ENCODE peak calls at places on chromosomes 6 and 20, in five cellular contexts. F, V, J, M and U are unnamed samples.

GRCh38 chr20:31643522-31643921 is 5.8 kb downstream of the COX4I2 start:
- DNase-seq in M (no peak), F (no peak), J (no peak), V (no peak), U (no peak)

GRCh38 chr6:72783035-72783434 is 161.2 kb downstream of the KCNQ5 start:
- DNase-seq in J (no peak), F (no peak), V (no peak), M (no peak), U (peak; percentile 21)

GRCh38 chr20:59495166-59495565 is 109.2 kb upstream of the PHACTR3 start:
- DNase-seq in F (no peak), J (no peak), M (no peak), V (no peak), U (no peak)

GRCh38 chr6:116387374-116387773 is 16.6 kb downstream of the DSE start:
- DNase-seq in M (no peak), F (peak; percentile 80), J (no peak), V (peak; percentile 25), U (peak; percentile 80)

GRCh38 chr20:5696011-5696559 is 54.1 kb upstream of the SHLD1 start:
- DNase-seq in V (no peak), M (no peak), J (no peak), F (peak; percentile 93), U (peak; percentile 73)

GRCh38 chr6:35449287-35449881 is 2.8 kb upstream of the FANCE start:
- DNase-seq in F (peak; percentile 91), M (peak; percentile 93), J (peak; percentile 85), V (peak; percentile 82), U (peak; percentile 88)

GRCh38 chr20:34637245-34638185 is 39.4 kb downstream of the PIGU start:
- DNase-seq in M (no peak), J (no peak), F (peak; percentile 39), V (no peak), U (peak; percentile 95)

GRCh38 chr6:155444120-155444917 is 11.3 kb downstream of the NOX3 start:
- DNase-seq in F (peak; percentile 66), M (no peak), V (no peak), J (no peak), U (no peak)

GRCh38 chr6:30688569-30688968 is 2.1 kb upstream of the PPP1R18 start:
- DNase-seq in F (no peak), J (no peak), M (no peak), V (no peak), U (no peak)

GRCh38 chr6:113636357-113636824 is 220.8 kb upstream of the MARCKS start:
- DNase-seq in V (no peak), M (no peak), J (no peak), F (no peak), U (peak; percentile 64)

DNA sequence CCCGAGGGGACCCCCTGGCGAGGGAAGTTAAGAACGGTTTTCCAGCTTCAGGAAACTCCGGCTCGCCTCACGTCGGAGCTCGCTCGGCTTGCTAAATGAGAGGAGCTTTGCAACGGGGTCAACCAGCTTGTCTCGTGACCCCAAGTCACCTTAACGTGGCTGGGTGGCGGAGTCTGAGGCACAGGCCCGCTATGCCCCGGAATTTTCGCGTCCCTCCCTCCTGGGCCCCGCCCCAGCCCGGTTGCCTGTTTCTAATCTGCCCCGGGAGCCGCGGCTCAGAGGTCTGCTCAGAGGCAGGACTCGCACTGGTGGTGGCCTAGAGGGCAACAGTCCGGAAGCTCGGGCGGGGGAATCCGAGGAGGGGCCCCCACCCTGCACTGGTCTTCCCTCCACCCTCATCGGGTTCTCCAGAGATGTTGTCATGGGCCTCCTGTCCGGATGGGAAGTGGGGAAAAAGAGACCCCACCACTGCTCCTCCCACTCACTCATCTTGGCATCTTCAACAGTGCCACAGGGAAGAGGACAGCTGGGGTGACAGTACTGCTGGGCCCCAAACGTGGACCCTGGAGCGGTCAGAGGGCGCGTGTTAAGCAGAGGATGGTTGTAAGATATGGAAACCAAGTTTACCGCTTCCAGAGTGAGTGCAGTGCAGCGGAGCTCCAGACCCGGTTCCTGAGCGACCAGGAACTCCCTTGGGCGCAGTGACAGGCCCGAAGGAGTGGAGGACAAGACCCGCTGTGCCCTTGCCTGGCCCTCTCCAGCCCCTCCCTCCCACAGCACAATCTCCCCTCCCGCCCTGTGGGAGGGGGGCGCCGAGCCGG is 3.4 kb downstream of the NR2E1 start:
- DNase-seq in F (no peak), M (peak; percentile 78), J (peak; percentile 73), V (no peak), U (peak; percentile 35)
- TF ChIP-seq EZH2 in F (no peak), M (peak; percentile 90), J (peak; percentile 58), V (no peak), U (peak; percentile 42)

GRCh38 chr20:47710665-47711045 is 74.6 kb downstream of the SULF2 start:
- DNase-seq in M (no peak), V (no peak), J (no peak), F (no peak), U (no peak)
- H3F3A ChIP-seq in M (no peaks in the 10 kb centered on the region), V (no peaks in the 10 kb centered on the region), J (no peaks in the 10 kb centered on the region), F (no peaks in the 10 kb centered on the region), U (no peaks in the 10 kb centered on the region)

DNA sequence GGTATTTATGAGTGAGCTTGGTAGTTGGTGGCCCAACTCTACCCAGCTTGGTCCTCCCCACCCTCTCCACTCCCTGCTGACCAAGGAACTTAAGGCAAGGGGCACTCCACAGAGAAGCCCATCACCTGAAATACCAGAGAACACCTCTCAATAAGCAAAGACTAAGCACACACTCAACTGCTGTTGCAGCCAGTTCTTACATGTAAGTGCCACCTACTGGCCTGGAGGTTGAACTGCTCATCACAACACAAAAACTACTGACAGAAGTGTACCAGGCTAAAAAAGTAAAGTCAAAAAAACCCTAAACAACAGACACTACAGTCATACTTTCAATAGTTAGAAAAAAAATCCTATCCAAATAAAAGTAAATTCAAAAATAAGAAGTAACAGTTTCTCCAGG is 146.2 kb downstream of the FAM83B start:
- DNase-seq in F (no peak), J (peak; percentile 14), M (peak; percentile 68), V (peak; percentile 61), U (peak; percentile 14)
- TF ChIP-seq EZH2phosphoT487 in F (no peak), J (no peak), M (no peak), V (no peak), U (no peak)

GRCh38 chr6:24448396-24448795 is 41.0 kb downstream of the GPLD1 start:
- DNase-seq in F (no peak), J (no peak), V (no peak), M (no peak), U (no peak)

GRCh38 chr6:24454452-24454851 is 34.9 kb downstream of the GPLD1 start:
- DNase-seq in M (no peak), V (no peak), J (no peak), F (no peak), U (no peak)

GRCh38 chr6:24448828-24449525 is 40.4 kb downstream of the GPLD1 start:
- DNase-seq in F (no peak), M (no peak), J (no peak), V (no peak), U (no peak)

GRCh38 chr6:24453921-24454320 is 35.5 kb downstream of the GPLD1 start:
- DNase-seq in V (no peak), F (no peak), J (no peak), M (no peak), U (no peak)

GRCh38 chr6:24451581-24452041 is 37.8 kb downstream of the GPLD1 start:
- DNase-seq in J (no peak), M (no peak), F (no peak), V (no peak), U (no peak)
- TF ChIP-seq EZH2 in J (no peak), M (no peak), F (no peak), V (no peak), U (no peak)

DNA sequence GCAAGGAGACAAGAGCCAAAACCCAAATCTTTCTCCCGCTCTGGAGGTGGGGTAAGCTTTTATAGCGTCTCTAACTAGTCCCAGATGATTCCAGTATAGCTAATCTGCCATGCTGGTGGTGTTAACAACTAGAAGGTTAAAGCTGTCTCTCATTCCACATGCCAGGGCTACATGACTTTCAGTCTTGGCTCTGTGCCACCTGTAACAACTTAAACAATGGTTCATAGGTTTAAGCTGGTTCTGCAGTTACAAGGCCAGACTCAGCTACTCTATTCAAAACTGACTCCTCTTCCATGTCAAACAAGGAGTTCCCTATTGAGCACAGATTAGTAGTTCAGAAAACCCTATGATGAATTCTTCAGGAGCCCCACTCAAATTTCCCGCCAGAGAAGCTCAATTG is 128.9 kb downstream of the ELOVL4 start:
- DNase-seq in V (no peak), J (no peak), F (no peak), M (no peak), U (no peak)
- H3F3A ChIP-seq in V (no peaks in the 10 kb centered on the region), J (peaks cover 8% of the 10 kb centered on the region), F (no peaks in the 10 kb centered on the region), M (no peaks in the 10 kb centered on the region), U (no peaks in the 10 kb centered on the region)

GRCh38 chr6:3960754-3961361 is 111.7 kb downstream of the FAM50B start:
- DNase-seq in F (peak; percentile 43), V (no peak), M (no peak), J (no peak), U (no peak)
- TF ChIP-seq EZH2phosphoT487 in F (no peak), V (no peak), M (no peak), J (no peak), U (no peak)